ENCODE peak calls at places on chromosomes 6 and 20, in nine cellular contexts. L is MCF 10A, W is psoas muscle, E is RWPE1, J is AG10803, M is brain microvascular endothelial cell, V is lower leg skin, Y is GM20000, X is ovary. U is an unnamed sample.

GRCh38 chr6:17423018-17423417 is 29.6 kb downstream of the CAP2 start:
- DNase-seq in L (no peak), W (no peak), E (no peak), J (no peak), M (no peak), V (no peak), Y (no peak), X (no peak), U (no peak)

GRCh38 chr6:81568973-81569372 is 183.5 kb downstream of the TENT5A start:
- DNase-seq in L (no peak), W (no peak), E (no peak), J (no peak), M (no peak), V (no peak), Y (no peak), X (no peak), U (no peak)

GRCh38 chr20:33666293-33667244 is at the start of gene ACTL10:
- DNase-seq in L (peak), W (peak), E (peak), J (peak), M (peak), V (peak), Y (peak), X (peak), U (peak)

GRCh38 chr6:75334266-75335040 is 49.9 kb upstream of the TMEM30A start:
- DNase-seq in L (peak), W (no peak), E (no peak), J (peak), M (peak), V (no peak), Y (no peak), X (no peak), U (no peak)

GRCh38 chr6:84652356-84653026 is 111.9 kb downstream of the TBX18 start:
- DNase-seq in L (peak), W (no peak), E (peak), J (peak), M (peak), V (no peak), Y (no peak), X (no peak), U (no peak)

GRCh38 chr6:113457156-113457555 is 400.0 kb upstream of the MARCKS start:
- DNase-seq in L (no peak), W (no peak), E (no peak), J (peak), M (peak), V (no peak), Y (no peak), X (no peak), U (no peak)

GRCh38 chr20:4083103-4083864 is 67.9 kb upstream of the RNF24 start:
- DNase-seq in L (no peak), W (no peak), E (no peak), J (peak), M (no peak), V (no peak), Y (no peak), X (no peak), U (no peak)

GRCh38 chr6:113596907-113597583 is 260.1 kb upstream of the MARCKS start:
- DNase-seq in L (no peak), W (no peak), E (no peak), J (peak), M (peak), V (no peak), Y (no peak), X (peak), U (peak)

GRCh38 chr20:7695622-7696021 is 244.6 kb downstream of the HAO1 start:
- DNase-seq in L (no peak), W (no peak), E (no peak), J (peak), M (peak), V (no peak), Y (no peak), X (no peak), U (no peak)

GRCh38 chr20:20018366-20018765 is 1.2 kb downstream of the NAA20 start:
- DNase-seq in L (no peak), W (no peak), E (no peak), J (no peak), M (no peak), V (no peak), Y (no peak), X (no peak), U (no peak)

GRCh38 chr20:22586645-22587310 is 2.4 kb upstream of the FOXA2 start:
- DNase-seq in L (peak), W (no peak), E (peak), J (no peak), M (no peak), V (no peak), Y (peak), X (no peak), U (peak)

DNA sequence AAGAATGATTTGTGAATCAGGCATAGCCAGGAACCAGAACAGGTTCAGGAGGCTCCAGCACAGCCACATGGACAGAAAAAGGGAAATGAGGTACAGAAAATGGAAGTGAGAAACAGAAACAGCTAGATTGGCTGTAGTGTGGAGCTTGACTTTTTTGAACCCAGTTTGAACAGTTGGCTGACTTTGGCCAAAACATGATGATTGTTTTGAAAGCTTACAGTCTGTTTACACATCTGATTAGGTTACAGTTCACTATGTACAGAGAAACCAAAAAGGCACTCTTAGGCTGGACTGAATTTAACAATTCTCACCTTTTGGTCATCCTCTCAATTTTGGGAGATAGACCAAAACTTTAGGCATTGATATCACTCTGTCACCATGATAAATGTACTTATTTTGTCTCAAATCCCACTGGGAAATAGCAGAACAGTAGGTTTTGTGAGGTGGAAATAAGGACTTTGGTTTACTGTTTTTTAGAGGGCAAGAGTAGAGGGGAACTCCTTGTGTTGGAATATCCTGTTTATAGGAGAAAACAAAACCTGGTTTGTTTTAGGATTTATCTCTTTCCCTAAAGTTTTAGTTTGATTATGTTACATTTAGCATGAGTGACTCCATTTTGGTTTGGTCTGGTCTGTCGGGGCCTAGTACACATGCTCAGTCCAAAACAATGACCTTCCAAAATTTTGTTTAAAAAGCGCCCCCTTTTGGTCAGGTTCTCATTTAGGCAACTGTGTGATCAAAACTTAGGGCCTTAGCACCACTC is 123.1 kb downstream of the OLIG3 start:
- DNase-seq in L (no peak), W (no peak), E (no peak), J (no peak), M (no peak), V (no peak), Y (peak), X (no peak), U (peak)
- TF ChIP-seq CTCF in L (no peak), W (no peak), E (no peak), J (peak), M (peak), V (no peak), Y (no peak), X (no peak), U (no peak)

GRCh38 chr20:16701296-16701695 is 28.5 kb upstream of the SNRPB2 start:
- DNase-seq in L (peak), W (no peak), E (no peak), J (peak), M (no peak), V (no peak), Y (peak), X (no peak), U (peak)
- TF ChIP-seq CTCF in L (no peak), W (peak), E (no peak), J (peak), M (peak), V (no peak), Y (peak), X (no peak), U (peak)

GRCh38 chr6:111761783-111762312 is 111.4 kb downstream of the FYN start:
- DNase-seq in L (no peak), W (no peak), E (no peak), J (no peak), M (peak), V (no peak), Y (peak), X (no peak), U (peak)
- TF ChIP-seq CTCF in L (no peak), W (no peak), E (no peak), J (no peak), M (no peak), V (no peak), Y (no peak), X (no peak), U (no peak)

DNA sequence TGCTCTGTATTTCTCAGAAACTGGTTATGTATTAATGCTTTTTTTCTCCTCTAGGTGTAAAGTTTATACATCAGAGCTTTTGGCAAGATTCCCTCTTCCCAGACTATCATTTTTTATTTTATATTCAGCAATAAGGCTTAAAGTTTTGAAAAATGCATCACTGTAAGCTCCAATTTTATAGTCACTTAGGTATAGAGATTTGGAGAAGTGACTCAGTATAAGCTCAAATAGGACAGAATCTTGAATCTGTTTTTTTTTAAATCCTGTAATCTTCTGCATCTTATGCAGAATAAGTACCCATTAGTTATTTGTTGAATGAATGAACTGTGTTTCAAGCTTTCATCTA is 1.0 kb downstream of the NCOA7 start:
- DNase-seq in L (no peak), W (no peak), E (no peak), J (no peak), M (no peak), V (no peak), Y (no peak), X (no peak), U (no peak)
- TF ChIP-seq CTCF in L (no peak), W (no peak), E (peak), J (no peak), M (no peak), V (no peak), Y (no peak), X (no peak), U (no peak)

GRCh38 chr6:106508836-106509235 is 120.5 kb downstream of the RTN4IP1 start:
- DNase-seq in L (peak), W (no peak), E (no peak), J (no peak), M (no peak), V (no peak), Y (no peak), X (no peak), U (no peak)

GRCh38 chr6:106511274-106512047 is 117.8 kb downstream of the RTN4IP1 start:
- DNase-seq in L (peak), W (peak), E (peak), J (peak), M (no peak), V (peak), Y (peak), X (peak), U (peak)

GRCh38 chr6:106512048-106512957 is 117.0 kb downstream of the RTN4IP1 start:
- DNase-seq in L (peak), W (peak), E (no peak), J (peak), M (no peak), V (peak), Y (peak), X (peak), U (peak)

GRCh38 chr6:106510090-106510970 is 119.0 kb downstream of the RTN4IP1 start:
- DNase-seq in L (peak), W (peak), E (peak), J (no peak), M (no peak), V (peak), Y (peak), X (peak), U (peak)

DNA sequence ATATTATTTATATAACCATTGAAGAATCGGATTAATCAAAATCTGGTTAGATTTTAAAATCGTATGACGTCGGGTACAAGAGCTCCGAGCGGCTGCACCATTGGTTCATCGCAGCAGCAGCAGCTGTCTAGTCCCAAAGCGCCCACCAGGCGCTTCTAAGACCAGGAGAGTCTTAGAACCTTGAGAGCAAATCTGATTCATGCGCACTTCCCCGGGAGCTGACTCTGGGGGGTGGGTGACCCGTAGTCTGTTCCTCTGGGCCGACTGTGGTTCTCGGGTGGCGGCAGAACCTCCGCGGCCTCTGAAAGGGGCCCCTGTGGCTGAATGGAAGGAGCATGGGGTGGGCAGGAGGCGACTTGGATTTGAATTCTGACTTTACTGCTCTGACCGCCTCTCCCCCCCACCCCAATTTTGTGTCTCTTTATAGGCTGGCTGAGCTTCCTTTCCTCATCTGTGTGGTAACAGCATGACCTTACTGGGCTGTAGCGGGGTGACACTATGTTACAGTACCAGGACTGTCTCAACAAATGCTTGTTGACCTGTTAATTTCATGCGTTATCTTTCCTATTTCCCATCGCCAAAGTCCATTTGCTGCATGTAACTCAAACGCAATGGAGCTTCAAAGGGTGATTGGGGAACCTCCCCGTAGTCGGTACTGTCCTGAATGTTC is 119.7 kb downstream of the RTN4IP1 start:
- DNase-seq in L (peak), W (no peak), E (no peak), J (no peak), M (peak), V (no peak), Y (peak), X (no peak), U (peak)
- TF ChIP-seq CTCF in L (no peak), W (no peak), E (no peak), J (no peak), M (peak), V (no peak), Y (no peak), X (no peak), U (peak)